ENCODE peak calls at places on chromosomes 1 and 21, in seven cellular contexts. L is breast epithelium, O is upper lobe of left lung, A is stomach, M is GM23338, C is HepG2, R is sigmoid colon. I is an unnamed sample.

GRCh38 chr1:74160045-74160444 is 37.9 kb downstream of the LRRIQ3 start:
- DNase-seq in L (no peak), O (no peak), A (no peak), M (no peak), C (no peak), R (no peak), I (no peak)

GRCh38 chr1:35561972-35562680 is 4.5 kb downstream of the NCDN start:
- DNase-seq in L (no peak), O (no peak), A (no peak), M (no peak), C (no peak), R (no peak), I (no peak)

GRCh38 chr1:191595170-191595569 is 563.1 kb upstream of the RGS18 start:
- DNase-seq in L (no peak), O (no peak), A (no peak), M (no peak), C (no peak), R (peak; percentile 52), I (no peak)

GRCh38 chr1:94254073-94254810 is 16.9 kb upstream of the ARHGAP29 start:
- DNase-seq in L (no peak), O (no peak), A (no peak), M (no peak), C (no peak), R (no peak), I (no peak)

GRCh38 chr21:43884012-43884860 is 19.2 kb downstream of the AGPAT3 start:
- DNase-seq in L (peak; percentile 50), O (peak; percentile 57), A (peak; percentile 61), M (peak; percentile 24), C (peak; percentile 73), R (no peak), I (no peak)

GRCh38 chr1:88650676-88651418 is 33.2 kb upstream of the PKN2 start:
- DNase-seq in L (no peak), O (no peak), A (no peak), M (no peak), C (no peak), R (no peak), I (no peak)

GRCh38 chr1:100137602-100138001 is 4.6 kb downstream of the TRMT13 start:
- DNase-seq in L (no peak), O (no peak), A (no peak), M (no peak), C (no peak), R (no peak), I (no peak)

GRCh38 chr1:10663668-10664035 is 132.8 kb downstream of the CASZ1 start:
- DNase-seq in L (no peak), O (peak; percentile 58), A (peak; percentile 67), M (peak; percentile 66), C (no peak), R (peak; percentile 93), I (no peak)

GRCh38 chr1:208159542-208160258 is 84.5 kb downstream of the PLXNA2 start:
- DNase-seq in L (no peak), O (no peak), A (peak; percentile 53), M (no peak), C (no peak), R (peak; percentile 75), I (no peak)

DNA sequence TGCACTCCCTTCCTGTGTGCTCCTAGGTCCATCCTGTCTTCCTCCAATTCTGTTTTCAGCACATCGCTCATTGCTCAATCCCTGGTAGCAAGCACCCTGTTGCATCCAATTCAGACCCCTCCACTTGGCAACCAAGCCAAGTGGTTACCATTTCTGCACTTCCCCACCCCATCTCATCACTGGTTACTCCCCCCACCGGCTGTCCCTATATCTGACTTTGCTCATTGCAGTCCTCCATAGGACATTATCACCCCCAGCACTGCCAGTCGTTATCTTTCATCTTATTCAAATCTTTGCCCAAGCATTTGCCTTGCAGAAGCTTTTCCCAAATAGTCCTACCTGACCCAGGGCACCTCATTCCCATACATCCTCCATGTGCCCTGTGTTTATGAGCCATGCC is 2.1 kb upstream of the TMEM9 start:
- DNase-seq in L (no peak), O (no peak), A (no peak), M (no peak), C (no peak), R (no peak), I (no peak)
- TF ChIP-seq POLR2AphosphoS5 in L (no peak), O (no peak), A (no peak), M (no peak), C (no peak), R (no peak), I (no peak)

GRCh38 chr1:19910650-19911049 is 12.8 kb downstream of the PLA2G2E start:
- DNase-seq in L (no peak), O (no peak), A (no peak), M (no peak), C (no peak), R (no peak), I (no peak)

GRCh38 chr1:19909392-19909791 is 14.0 kb downstream of the PLA2G2E start:
- DNase-seq in L (no peak), O (no peak), A (no peak), M (no peak), C (no peak), R (no peak), I (no peak)

DNA sequence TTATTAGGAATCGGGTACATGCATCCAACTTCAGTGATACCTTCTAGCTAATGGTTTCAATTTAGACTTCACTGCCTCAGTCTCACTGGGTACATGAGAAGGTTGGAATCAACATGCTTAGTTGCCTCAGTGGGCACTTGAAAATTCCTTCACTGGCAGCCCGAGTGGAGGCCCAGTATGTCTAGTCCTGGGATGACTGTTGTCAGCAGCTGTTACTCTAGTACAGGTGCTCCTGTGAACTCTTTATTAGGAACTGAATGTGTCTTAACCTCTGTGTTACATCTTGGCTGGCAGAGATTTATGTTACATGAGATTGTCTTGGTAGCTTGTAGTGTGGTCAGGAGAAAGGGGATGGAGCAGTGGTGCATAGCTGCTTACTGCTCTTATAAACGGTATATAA is 13.4 kb downstream of the PLA2G2E start:
- DNase-seq in L (no peak), O (no peak), A (no peak), M (no peak), C (no peak), R (no peak), I (no peak)
- H3K27ac ChIP-seq in L (no peak overlapping the region), O (no peak overlapping the region), A (no peak overlapping the region), M (no peak overlapping the region), C (no peak overlapping the region), R (no peak overlapping the region), I (no peak overlapping the region)

GRCh38 chr1:8364528-8365442 is 46.9 kb downstream of the SLC45A1 start:
- DNase-seq in L (no peak), O (peak; percentile 82), A (no peak), M (no peak), C (no peak), R (peak; percentile 94), I (no peak)
- TF ChIP-seq POLR2AphosphoS5 in L (no peak), O (peak; percentile 29), A (no peak), M (no peak), C (no peak), R (peak; percentile 59), I (no peak)

DNA sequence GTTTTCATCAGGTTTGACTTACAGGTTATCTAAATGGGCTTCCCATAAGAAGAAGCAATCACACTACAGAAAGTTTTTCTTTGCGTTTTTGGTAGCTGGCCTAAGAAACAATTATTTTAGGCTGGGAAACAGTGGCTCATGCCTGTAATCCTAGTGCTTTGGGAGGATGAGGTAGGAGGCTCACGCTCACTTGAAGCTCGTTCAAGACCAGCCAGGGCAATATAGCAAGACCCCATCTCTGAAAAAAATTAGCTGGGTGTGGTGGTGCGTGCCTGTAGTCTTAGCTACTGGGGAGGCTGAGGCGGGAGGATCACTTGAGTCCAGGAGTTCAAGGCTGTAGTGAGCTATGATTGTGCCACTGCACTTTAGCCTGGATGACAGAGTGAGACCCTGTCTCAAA is 1.6 kb upstream of the REN start:
- DNase-seq in L (no peak), O (no peak), A (no peak), M (no peak), C (no peak), R (no peak), I (no peak)
- H3K27ac ChIP-seq in L (no peak overlapping the region), O (no peak overlapping the region), A (no peak overlapping the region), M (no peak overlapping the region), C (no peak overlapping the region), R (no peak overlapping the region), I (no peak overlapping the region)

GRCh38 chr1:41749992-41750745 is 168.6 kb downstream of the HIVEP3 start:
- DNase-seq in L (no peak), O (no peak), A (no peak), M (no peak), C (no peak), R (peak; percentile 34), I (no peak)

GRCh38 chr1:41754540-41754939 is 164.2 kb downstream of the HIVEP3 start:
- DNase-seq in L (no peak), O (no peak), A (no peak), M (peak; percentile 24), C (no peak), R (no peak), I (no peak)

GRCh38 chr1:41752514-41753170 is 166.1 kb downstream of the HIVEP3 start:
- DNase-seq in L (no peak), O (no peak), A (no peak), M (no peak), C (no peak), R (peak; percentile 26), I (no peak)

DNA sequence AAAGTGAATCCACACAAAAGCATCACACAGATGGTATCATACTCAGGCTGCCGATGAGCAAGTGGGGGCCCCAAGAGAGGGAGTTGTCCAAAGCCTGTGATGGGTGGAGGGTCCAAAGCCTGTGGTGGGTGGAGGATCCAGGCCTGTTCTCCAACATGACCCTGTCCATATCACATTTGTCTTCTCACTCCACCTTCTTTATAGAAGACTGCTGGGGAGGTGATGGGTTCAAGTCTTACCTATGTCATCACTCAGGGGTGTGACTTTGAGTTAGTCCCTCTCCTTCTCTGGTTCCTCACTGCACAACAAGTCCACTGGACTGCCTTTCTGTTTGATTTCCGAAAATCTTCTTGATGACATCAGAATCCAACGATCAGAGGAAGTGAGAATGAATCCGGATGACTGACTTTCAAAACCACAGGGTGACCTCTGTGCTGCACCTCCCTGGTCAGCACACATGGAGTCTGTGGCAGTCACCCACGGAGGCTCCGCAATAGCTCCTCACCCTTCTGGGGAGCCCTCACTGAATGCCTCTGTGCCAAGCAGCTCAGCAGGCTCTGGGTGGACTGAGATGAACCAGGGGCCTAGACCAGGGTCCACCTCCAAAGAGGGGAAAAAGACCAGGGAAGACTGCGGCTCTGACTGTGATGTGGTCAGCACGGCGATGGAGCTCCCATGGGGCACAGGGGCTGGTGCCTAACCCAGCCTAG is 166.8 kb downstream of the HIVEP3 start:
- DNase-seq in L (no peak), O (peak; percentile 62), A (no peak), M (no peak), C (no peak), R (peak; percentile 63), I (no peak)
- TF ChIP-seq POLR2AphosphoS5 in L (no peak), O (peak; percentile 43), A (no peak), M (no peak), C (no peak), R (no peak), I (no peak)

GRCh38 chr1:32901823-32902534 is 790 bp upstream of the TMEM54 start:
- DNase-seq in L (no peak), O (no peak), A (no peak), M (no peak), C (no peak), R (peak; percentile 56), I (no peak)
- H3K27ac ChIP-seq in L (peak overlapping the region; percentile 68), O (no peak overlapping the region), A (peak overlapping the region; percentile 91), M (no peak overlapping the region), C (no peak overlapping the region), R (peak overlapping the region; percentile 60), I (no peak overlapping the region)

GRCh38 chr1:147821883-147822282 is 61.5 kb upstream of the GJA5 start:
- DNase-seq in L (peak; percentile 17), O (no peak), A (no peak), M (no peak), C (no peak), R (peak; percentile 67), I (no peak)
- TF ChIP-seq POLR2AphosphoS5 in L (peak; percentile 63), O (peak; percentile 92), A (no peak), M (no peak), C (no peak), R (peak; percentile 49), I (no peak)

GRCh38 chr1:59146651-59147358 is 150.1 kb upstream of the FGGY start:
- DNase-seq in L (no peak), O (peak; percentile 38), A (peak; percentile 52), M (peak; percentile 70), C (peak; percentile 3), R (peak; percentile 73), I (no peak)
- H3K27ac ChIP-seq in L (peak overlapping the region; percentile 50), O (peak overlapping the region; percentile 79), A (peak overlapping the region; percentile 77), M (no peak overlapping the region), C (no peak overlapping the region), R (peak overlapping the region; percentile 70), I (no peak overlapping the region)

I was measured in SK-N-MC.